ENCODE peak calls at places on chromosomes 6 and 20, in five cellular contexts. C is keratinocyte, O is A549, N is psoas muscle, Y is thoracic aorta. I is an unnamed sample. For H3K4me1, the result is how much of the 10 kb centered on the place peaks cover.

GRCh38 chr20:64049060-64049886 is at the start of gene SOX18:
- DNase-seq in Y (no peak), C (no peak), O (peak), N (no peak), I (peak)

GRCh38 chr20:35673884-35674283 is 9.2 kb upstream of the CPNE1 start:
- DNase-seq in O (no peak), C (no peak), N (no peak), Y (no peak), I (no peak)

GRCh38 chr6:35385457-35386202 is 43.3 kb downstream of the PPARD start:
- DNase-seq in O (no peak), C (no peak), N (peak), Y (no peak), I (peak)

GRCh38 chr6:151229401-151230276 is 10.1 kb upstream of the AKAP12 start:
- DNase-seq in Y (no peak), O (no peak), N (no peak), C (no peak), I (no peak)

GRCh38 chr20:58753267-58753928 is 60.8 kb downstream of the NPEPL1 start:
- DNase-seq in O (no peak), C (no peak), N (no peak), Y (no peak), I (no peak)

GRCh38 chr20:23626040-23626620 is 11.6 kb downstream of the CST3 start:
- DNase-seq in O (peak), N (no peak), Y (no peak), C (no peak), I (no peak)

GRCh38 chr20:62876826-62877728 is 15.5 kb upstream of the TCFL5 start:
- DNase-seq in N (peak), Y (no peak), O (no peak), C (no peak), I (peak)

GRCh38 chr20:3101737-3102574 is 17.4 kb upstream of the AVP start:
- DNase-seq in N (no peak), Y (no peak), O (no peak), C (no peak), I (no peak)

GRCh38 chr20:19974621-19975435 is 42.3 kb upstream of the NAA20 start:
- DNase-seq in C (no peak), O (peak), N (peak), Y (peak), I (peak)

GRCh38 chr20:57213924-57214323 is 52.5 kb downstream of the BMP7 start:
- DNase-seq in O (no peak), C (no peak), N (no peak), Y (no peak), I (no peak)

GRCh38 chr6:144655376-144655775 is 370.2 kb downstream of the UTRN start:
- DNase-seq in Y (no peak), C (no peak), O (no peak), N (no peak), I (no peak)

GRCh38 chr20:61520761-61521460 is 268.9 kb downstream of the CDH4 start:
- DNase-seq in N (no peak), Y (no peak), O (no peak), C (no peak), I (peak)

GRCh38 chr6:444653-445275 is 53.2 kb downstream of the IRF4 start:
- DNase-seq in C (no peak), N (no peak), Y (no peak), O (no peak), I (no peak)

GRCh38 chr6:438634-439170 is 47.1 kb downstream of the IRF4 start:
- DNase-seq in C (no peak), N (no peak), O (no peak), Y (no peak), I (no peak)

GRCh38 chr6:443621-444175 is 52.1 kb downstream of the IRF4 start:
- DNase-seq in C (no peak), Y (no peak), O (no peak), N (no peak), I (no peak)

GRCh38 chr6:439681-440167 is 48.2 kb downstream of the IRF4 start:
- DNase-seq in N (no peak), O (no peak), Y (no peak), C (no peak), I (no peak)

DNA sequence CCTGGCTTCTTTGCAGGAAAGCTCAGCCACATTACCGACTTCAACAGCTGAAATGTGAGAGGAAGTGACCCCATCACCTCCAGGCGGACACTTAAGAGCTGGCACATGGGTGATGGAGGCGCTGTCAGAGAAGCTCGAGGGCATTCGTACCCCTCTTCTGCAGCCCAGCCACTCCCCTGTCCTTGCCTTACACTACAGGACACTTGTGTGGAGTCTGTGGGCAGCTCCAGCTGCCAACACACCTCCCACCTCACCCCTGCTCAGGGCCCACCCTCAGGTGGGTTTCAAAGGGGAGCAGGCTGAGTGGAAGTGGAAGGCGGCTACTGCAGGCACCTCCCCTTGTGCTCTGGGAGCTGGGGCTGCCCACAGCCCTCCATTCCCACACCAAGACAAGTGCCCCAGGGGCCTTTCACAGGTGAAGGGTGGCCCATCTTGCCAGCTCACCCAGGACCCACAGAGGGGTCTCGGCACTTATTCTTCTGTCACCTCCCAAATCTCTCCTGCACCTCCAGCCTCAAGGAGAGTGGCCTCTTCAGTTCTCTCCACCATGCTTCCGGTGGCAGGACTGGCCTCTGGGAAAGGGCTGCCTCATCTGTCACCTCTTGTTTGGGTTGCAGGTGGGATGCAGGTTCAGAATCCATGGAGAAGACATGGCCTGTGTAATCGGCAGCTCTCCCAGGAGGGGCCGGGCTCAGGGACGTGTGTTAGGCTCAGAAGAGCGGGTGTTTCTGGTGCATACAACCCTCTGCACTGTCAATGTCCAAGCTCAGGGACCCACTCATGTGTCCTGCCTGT is 49.8 kb downstream of the IRF4 start:
- DNase-seq in Y (no peak), C (no peak), O (no peak), N (no peak), I (no peak)
- TF ChIP-seq CTCF in Y (no peak), C (no peak), O (no peak), N (no peak), I (no peak)

GRCh38 chr6:41872102-41872602 is 23.0 kb downstream of the USP49 start:
- DNase-seq in N (no peak), Y (no peak), O (no peak), C (no peak), I (no peak)
- H3K4me3 ChIP-seq in N (no peak), Y (no peak), O (no peak), C (no peak), I (no peak)

GRCh38 chr6:37569317-37569716 is 69.6 kb upstream of the CCDC167 start:
- DNase-seq in O (no peak), C (no peak), N (no peak), Y (no peak), I (no peak)
- H3K4me1 ChIP-seq in O (under half), C (under half), N (under half), Y (under half), I (under half)

GRCh38 chr6:3336066-3336786 is 77.5 kb downstream of the PSMG4 start:
- DNase-seq in N (no peak), C (no peak), Y (no peak), O (no peak), I (no peak)

GRCh38 chr6:3340358-3340798 is 81.6 kb downstream of the PSMG4 start:
- DNase-seq in C (no peak), Y (no peak), N (no peak), O (no peak), I (no peak)

GRCh38 chr6:3336859-3337515 is 78.2 kb downstream of the PSMG4 start:
- DNase-seq in C (no peak), Y (no peak), N (no peak), O (no peak), I (no peak)

GRCh38 chr6:3335169-3335568 is 76.4 kb downstream of the PSMG4 start:
- DNase-seq in Y (no peak), O (no peak), N (no peak), C (no peak), I (no peak)

DNA sequence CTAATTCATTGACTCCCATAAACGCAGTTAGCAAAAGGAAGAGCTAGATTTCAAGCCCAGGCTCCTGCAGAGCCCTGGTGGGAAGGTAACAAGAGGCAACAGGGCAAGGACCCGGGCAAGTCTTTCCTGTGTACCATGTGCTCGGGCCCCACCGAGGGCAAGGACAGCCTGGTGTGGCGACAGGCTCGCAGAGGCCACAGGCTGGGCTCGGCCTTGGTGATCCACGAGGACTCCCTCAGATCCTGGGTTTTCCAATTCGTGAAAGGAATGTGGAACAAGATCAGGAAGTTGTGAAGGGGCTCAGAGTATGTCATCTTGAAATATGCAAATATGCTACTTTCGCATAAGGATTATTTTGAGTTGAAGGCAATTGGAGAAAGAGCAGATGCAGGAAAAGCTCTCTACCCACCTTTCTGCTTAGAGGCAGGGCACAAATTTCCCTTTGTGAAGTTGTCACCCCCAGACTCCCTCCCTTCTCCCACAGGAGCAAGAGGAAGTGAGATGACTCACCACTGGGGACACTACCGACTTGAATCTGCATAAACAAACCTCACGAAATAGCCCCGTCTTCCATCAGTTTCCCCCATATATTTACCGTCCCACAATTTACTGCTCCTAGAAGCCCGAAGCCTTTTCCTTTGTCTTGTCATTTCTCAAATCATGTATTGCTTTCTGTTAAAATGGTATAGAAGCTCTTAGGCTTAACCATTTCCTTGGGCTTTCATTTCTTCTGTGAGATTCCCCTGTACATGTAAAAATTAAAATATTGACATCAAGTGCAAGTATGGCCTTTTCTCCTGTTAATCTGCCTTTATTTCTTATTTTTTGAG is 79.0 kb downstream of the PSMG4 start:
- DNase-seq in O (peak), C (no peak), Y (no peak), N (no peak), I (peak)
- TF ChIP-seq CTCF in O (no peak), C (no peak), Y (no peak), N (no peak), I (no peak)

DNA sequence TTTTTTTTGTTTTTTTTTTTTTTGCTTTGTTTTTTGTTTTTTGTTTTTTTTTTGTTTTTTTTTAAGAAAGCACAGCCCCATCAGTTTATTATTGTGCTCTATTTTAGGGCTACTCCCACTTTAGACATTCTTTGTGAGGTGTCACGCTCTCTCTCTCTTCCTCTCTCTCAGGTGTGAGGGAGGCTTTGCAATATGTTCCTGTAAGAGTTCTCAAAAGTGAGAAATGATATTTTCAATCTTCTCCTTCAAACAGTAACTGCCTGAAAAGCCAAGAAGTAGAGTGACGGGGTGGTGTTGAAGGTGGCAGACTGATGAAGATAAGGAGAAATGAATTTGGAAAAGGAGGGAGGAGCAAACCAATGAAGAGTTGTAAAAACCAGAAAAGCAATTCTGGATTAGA is 28.3 kb upstream of the HDAC2 start:
- DNase-seq in O (no peak), N (no peak), C (no peak), Y (no peak), I (no peak)
- H3K4me3 ChIP-seq in O (no peak), N (no peak), C (no peak), Y (no peak), I (no peak)

GRCh38 chr20:17640875-17641378 is 41.1 kb downstream of the RRBP1 start:
- DNase-seq in Y (no peak), O (no peak), C (no peak), N (no peak), I (no peak)
- H3K4me1 ChIP-seq in Y (under half), O (under half), C (under half), N (half or more), I (under half)

DNA sequence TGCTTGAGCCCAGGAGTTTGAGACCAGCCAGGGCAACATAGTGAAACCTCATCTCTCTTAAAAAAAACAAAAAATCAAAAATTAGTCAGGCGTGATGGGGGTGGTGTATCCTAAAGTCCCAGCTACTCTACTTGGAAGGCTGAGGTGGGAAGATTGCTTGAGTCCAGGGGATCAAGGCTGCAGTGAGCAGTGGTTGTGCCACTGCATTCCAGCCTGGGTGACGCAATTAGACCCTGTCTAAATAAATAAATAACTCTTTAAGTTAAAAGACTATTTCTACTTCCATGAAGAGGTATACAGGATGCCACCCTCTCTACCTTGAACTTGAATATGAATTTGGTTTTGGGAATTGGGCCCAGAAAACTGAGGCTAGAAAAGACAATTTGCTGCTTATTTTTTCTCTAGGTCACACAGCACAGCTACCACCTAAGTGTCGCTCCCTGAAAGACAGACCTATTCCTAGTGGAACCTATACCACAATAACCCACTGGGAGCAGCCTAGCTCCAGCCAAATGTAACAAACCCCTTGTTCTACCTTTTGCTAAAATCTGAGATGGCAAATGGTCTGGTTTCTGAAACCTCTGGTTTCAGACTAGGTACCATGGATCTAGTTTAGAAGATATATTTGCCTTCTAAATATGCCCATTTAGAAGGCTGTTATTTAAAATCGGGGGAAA is 35.2 kb downstream of the HMGCLL1 start:
- DNase-seq in C (no peak), O (peak), N (no peak), Y (no peak), I (peak)
- TF ChIP-seq CTCF in C (peak), O (no peak), N (no peak), Y (no peak), I (no peak)

GRCh38 chr6:34146021-34146782 is at the start of gene GRM4:
- DNase-seq in C (no peak), N (no peak), O (no peak), Y (no peak), I (no peak)

GRCh38 chr6:34146801-34147592 is 1.1 kb upstream of the GRM4 start:
- DNase-seq in C (no peak), O (no peak), N (no peak), Y (no peak), I (peak)

GRCh38 chr6:34144581-34145160 is 1.2 kb downstream of the GRM4 start:
- DNase-seq in C (no peak), N (no peak), O (no peak), Y (no peak), I (no peak)

GRCh38 chr6:34143884-34144580 is 1.9 kb downstream of the GRM4 start:
- DNase-seq in Y (no peak), N (no peak), O (peak), C (no peak), I (peak)

GRCh38 chr6:34145161-34146020 is 496 bp downstream of the GRM4 start:
- DNase-seq in C (no peak), Y (no peak), O (peak), N (no peak), I (peak)
- H3K4me3 ChIP-seq in C (peak), Y (peak), O (peak), N (peak), I (peak)

GRCh38 chr6:124066995-124067552 is 263.4 kb downstream of the NKAIN2 start:
- DNase-seq in N (no peak), Y (no peak), C (no peak), O (no peak), I (no peak)

GRCh38 chr6:124069230-124069815 is 265.7 kb downstream of the NKAIN2 start:
- DNase-seq in Y (no peak), N (no peak), C (no peak), O (no peak), I (no peak)

GRCh38 chr6:124064317-124065113 is 260.9 kb downstream of the NKAIN2 start:
- DNase-seq in O (no peak), C (no peak), N (no peak), Y (no peak), I (no peak)
- H3K4me1 ChIP-seq in O (under half), C (under half), N (under half), Y (under half), I (under half)